ENCODE peak calls at places on chromosomes 6 and 20, in six cellular contexts. S is CD8-positive, alpha-beta T cell; Z is stimulated activated CD4-positive, alpha-beta T cell treated with anti-CD3 and anti-CD28 coated beads, Interleukin-1b, Interleukin-23, amount 100 ng/mL, for 4 hours; V is RWPE1; W is sciatic nerve; P is nucleus accumbens. Y is an unnamed sample.

GRCh38 chr6:146047356-146047755 is 18.5 kb downstream of the GRM1 start:
- DNase-seq in S (no peak), Z (no peak), V (no peak), W (no peak), P (no peak), Y (no peak)

GRCh38 chr6:9095671-9096260 is 660.4 kb upstream of the SLC35B3 start:
- DNase-seq in S (no peak), Z (no peak), V (no peak), W (no peak), P (no peak), Y (no peak)

GRCh38 chr6:150549577-150550184 is 50.0 kb upstream of the PLEKHG1 start:
- DNase-seq in S (no peak), Z (no peak), V (no peak), W (no peak), P (no peak), Y (no peak)

GRCh38 chr20:58481541-58482021 is 33.6 kb downstream of the APCDD1L start:
- DNase-seq in S (peak), Z (peak), V (peak), W (peak), P (no peak), Y (peak)

GRCh38 chr20:11229772-11230171 is 556.0 kb upstream of the JAG1 start:
- DNase-seq in S (no peak), Z (no peak), V (peak), W (no peak), P (peak), Y (no peak)

GRCh38 chr6:136812174-136812573 is 10.2 kb upstream of the PEX7 start:
- DNase-seq in S (no peak), Z (no peak), V (no peak), W (no peak), P (no peak), Y (no peak)

GRCh38 chr6:143529095-143529494 is 17.6 kb upstream of the FUCA2 start:
- DNase-seq in S (no peak), Z (no peak), V (no peak), W (no peak), P (no peak), Y (no peak)

GRCh38 chr6:112986270-112986669 is 639.1 kb downstream of the RFPL4B start:
- DNase-seq in S (no peak), Z (no peak), V (no peak), W (no peak), P (no peak), Y (no peak)

GRCh38 chr6:134683783-134684765 is 265.8 kb downstream of the ALDH8A1 start:
- DNase-seq in S (no peak), Z (no peak), V (no peak), W (no peak), P (no peak), Y (no peak)

GRCh38 chr6:52155791-52156576 is 30.2 kb upstream of the IL17A start:
- DNase-seq in S (no peak), Z (no peak), V (no peak), W (no peak), P (no peak), Y (no peak)

GRCh38 chr20:46230811-46231282 is 77.5 kb downstream of the CDH22 start:
- DNase-seq in S (no peak), Z (no peak), V (peak), W (no peak), P (no peak), Y (no peak)

GRCh38 chr6:132482595-132482994 is 30.3 kb downstream of the STX7 start:
- DNase-seq in S (no peak), Z (no peak), V (no peak), W (no peak), P (no peak), Y (no peak)

GRCh38 chr6:134623391-134623790 is 305.5 kb upstream of the SGK1 start:
- DNase-seq in S (no peak), Z (no peak), V (no peak), W (no peak), P (no peak), Y (no peak)

GRCh38 chr6:42007753-42008528 is 42.4 kb upstream of the TAF8 start:
- DNase-seq in S (peak), Z (peak), V (no peak), W (no peak), P (no peak), Y (no peak)

GRCh38 chr6:87572031-87572430 is 17.8 kb downstream of the RARS2 start:
- DNase-seq in S (no peak), Z (no peak), V (no peak), W (no peak), P (no peak), Y (no peak)

GRCh38 chr6:161215193-161215592 is 58.7 kb downstream of the AGPAT4 start:
- DNase-seq in S (no peak), Z (no peak), V (peak), W (no peak), P (no peak), Y (no peak)

GRCh38 chr20:33000802-33001466 is 3.3 kb downstream of the SUN5 start:
- DNase-seq in S (no peak), Z (no peak), V (no peak), W (no peak), P (no peak), Y (no peak)

GRCh38 chr6:43020847-43021246 is 576 bp upstream of the RRP36 start:
- DNase-seq in S (no peak), Z (no peak), V (peak), W (no peak), P (no peak), Y (no peak)

GRCh38 chr6:154196333-154196732 is 157.3 kb downstream of the OPRM1 start:
- DNase-seq in S (no peak), Z (no peak), V (no peak), W (no peak), P (no peak), Y (no peak)

GRCh38 chr6:123640567-123641187 is 3.9 kb upstream of the TRDN start:
- DNase-seq in S (no peak), Z (no peak), V (no peak), W (no peak), P (no peak), Y (no peak)

GRCh38 chr6:130520235-130520634 is 154.4 kb downstream of the TMEM200A start:
- DNase-seq in S (no peak), Z (no peak), V (no peak), W (no peak), P (no peak), Y (no peak)

GRCh38 chr6:165159459-165159858 is 149.9 kb downstream of the C6orf118 start:
- DNase-seq in S (no peak), Z (no peak), V (no peak), W (no peak), P (no peak), Y (no peak)

GRCh38 chr6:135693971-135694370 is 157.5 kb upstream of the PDE7B start:
- DNase-seq in S (no peak), Z (no peak), V (no peak), W (no peak), P (no peak), Y (no peak)

Y was measured in GM12891.